ENCODE peak calls at places on chromosomes 4 and X, in four cellular contexts. One of them, this sample, is unnamed.

GRCh38 chrX:10769165-10769564 is 148.8 kb upstream of the MID1 start:
- DNase-seq in psoas muscle: no peak
- DNase-seq in activated CD4-positive, alpha-beta T cell treated with anti-CD3 and anti-CD28 coated beads, Interleukin-2, amount 50 U/mL, for 1 hour: no peak
- DNase-seq in CMK: no peak
- DNase-seq in this sample: peak

GRCh38 chr4:6059375-6059805 is 41.2 kb upstream of the C4orf50 start:
- DNase-seq in psoas muscle: no peak
- DNase-seq in activated CD4-positive, alpha-beta T cell treated with anti-CD3 and anti-CD28 coated beads, Interleukin-2, amount 50 U/mL, for 1 hour: no peak
- DNase-seq in CMK: no peak
- DNase-seq in this sample: no peak

GRCh38 chr4:187666634-187667033 is 328.9 kb upstream of the ZFP42 start:
- DNase-seq in psoas muscle: no peak
- DNase-seq in activated CD4-positive, alpha-beta T cell treated with anti-CD3 and anti-CD28 coated beads, Interleukin-2, amount 50 U/mL, for 1 hour: no peak
- DNase-seq in CMK: no peak
- DNase-seq in this sample: no peak

GRCh38 chr4:122668241-122668640 is 47.4 kb upstream of the IL21 start:
- DNase-seq in psoas muscle: no peak
- DNase-seq in activated CD4-positive, alpha-beta T cell treated with anti-CD3 and anti-CD28 coated beads, Interleukin-2, amount 50 U/mL, for 1 hour: no peak
- DNase-seq in CMK: no peak
- DNase-seq in this sample: no peak

GRCh38 chr4:127856485-127857447 is 23.9 kb upstream of the PLK4 start:
- DNase-seq in psoas muscle: no peak
- DNase-seq in activated CD4-positive, alpha-beta T cell treated with anti-CD3 and anti-CD28 coated beads, Interleukin-2, amount 50 U/mL, for 1 hour: no peak
- DNase-seq in CMK: no peak
- DNase-seq in this sample: no peak

GRCh38 chr4:186666252-186666651 is 57.4 kb downstream of the FAT1 start:
- DNase-seq in psoas muscle: no peak
- DNase-seq in activated CD4-positive, alpha-beta T cell treated with anti-CD3 and anti-CD28 coated beads, Interleukin-2, amount 50 U/mL, for 1 hour: no peak
- DNase-seq in CMK: no peak
- DNase-seq in this sample: no peak

GRCh38 chr4:80336582-80336981 is 1.1 kb downstream of the CFAP299 start:
- DNase-seq in psoas muscle: no peak
- DNase-seq in activated CD4-positive, alpha-beta T cell treated with anti-CD3 and anti-CD28 coated beads, Interleukin-2, amount 50 U/mL, for 1 hour: no peak
- DNase-seq in CMK: no peak
- DNase-seq in this sample: peak

GRCh38 chrX:9704876-9705465 is 60.7 kb downstream of the GPR143 start:
- DNase-seq in psoas muscle: no peak
- DNase-seq in activated CD4-positive, alpha-beta T cell treated with anti-CD3 and anti-CD28 coated beads, Interleukin-2, amount 50 U/mL, for 1 hour: no peak
- DNase-seq in CMK: no peak
- DNase-seq in this sample: no peak

GRCh38 chrX:22105231-22105630 is 73.1 kb downstream of the PHEX start:
- DNase-seq in psoas muscle: no peak
- DNase-seq in activated CD4-positive, alpha-beta T cell treated with anti-CD3 and anti-CD28 coated beads, Interleukin-2, amount 50 U/mL, for 1 hour: no peak
- DNase-seq in CMK: no peak
- DNase-seq in this sample: no peak

GRCh38 chrX:154113729-154114128 is 16.2 kb upstream of the MECP2 start:
- DNase-seq in psoas muscle: no peak
- DNase-seq in activated CD4-positive, alpha-beta T cell treated with anti-CD3 and anti-CD28 coated beads, Interleukin-2, amount 50 U/mL, for 1 hour: no peak
- DNase-seq in CMK: no peak
- DNase-seq in this sample: no peak

This sample was measured in HCT116.